ENCODE peak calls at places on chromosomes 3 and 15, in nine cellular contexts. One of them, this sample, is unnamed.

GRCh38 chr15:64897345-64897985 is 14.2 kb upstream of the ANKDD1A start:
- DNase-seq in progenitor cell of endocrine pancreas: no peak
- DNase-seq in activated B cell treated with CpG ODN at 0.5 μM for 24 hours: no peak
- DNase-seq in fibroblast of lung: peak; percentile 77
- DNase-seq in endothelial cell: no peak
- DNase-seq in CD8-positive, alpha-beta T cell: no peak
- DNase-seq in GM12865: no peak
- DNase-seq in A549: no peak
- DNase-seq in body of pancreas: peak; percentile 28
- DNase-seq in this sample: no peak

GRCh38 chr15:81184188-81184587 is 12.5 kb upstream of the IL16 start:
- DNase-seq in fibroblast of lung: peak; percentile 47
- DNase-seq in endothelial cell: no peak
- DNase-seq in progenitor cell of endocrine pancreas: no peak
- DNase-seq in A549: no peak
- DNase-seq in CD8-positive, alpha-beta T cell: no peak
- DNase-seq in activated B cell treated with CpG ODN at 0.5 μM for 24 hours: no peak
- DNase-seq in GM12865: no peak
- DNase-seq in body of pancreas: no peak
- DNase-seq in this sample: no peak

GRCh38 chr15:62896969-62897486 is 145.5 kb upstream of the TPM1 start:
- DNase-seq in fibroblast of lung: peak; percentile 98
- DNase-seq in A549: peak; percentile 99
- DNase-seq in CD8-positive, alpha-beta T cell: no peak
- DNase-seq in progenitor cell of endocrine pancreas: no peak
- DNase-seq in body of pancreas: peak; percentile 93
- DNase-seq in activated B cell treated with CpG ODN at 0.5 μM for 24 hours: no peak
- DNase-seq in endothelial cell: no peak
- DNase-seq in GM12865: no peak
- DNase-seq in this sample: no peak

GRCh38 chr3:160830792-160831191 is 74.8 kb downstream of the PPM1L start:
- DNase-seq in GM12865: no peak
- DNase-seq in progenitor cell of endocrine pancreas: no peak
- DNase-seq in body of pancreas: no peak
- DNase-seq in A549: no peak
- DNase-seq in CD8-positive, alpha-beta T cell: no peak
- DNase-seq in fibroblast of lung: no peak
- DNase-seq in endothelial cell: no peak
- DNase-seq in activated B cell treated with CpG ODN at 0.5 μM for 24 hours: no peak
- DNase-seq in this sample: no peak

GRCh38 chr3:8931342-8931741 is 31.9 kb downstream of the RAD18 start:
- DNase-seq in CD8-positive, alpha-beta T cell: no peak
- DNase-seq in body of pancreas: no peak
- DNase-seq in endothelial cell: no peak
- DNase-seq in progenitor cell of endocrine pancreas: no peak
- DNase-seq in activated B cell treated with CpG ODN at 0.5 μM for 24 hours: no peak
- DNase-seq in A549: no peak
- DNase-seq in GM12865: no peak
- DNase-seq in fibroblast of lung: no peak
- DNase-seq in this sample: no peak

GRCh38 chr3:129234441-129234840 is 15.0 kb upstream of the COPG1 start:
- DNase-seq in CD8-positive, alpha-beta T cell: no peak
- DNase-seq in activated B cell treated with CpG ODN at 0.5 μM for 24 hours: no peak
- DNase-seq in endothelial cell: no peak
- DNase-seq in fibroblast of lung: no peak
- DNase-seq in progenitor cell of endocrine pancreas: no peak
- DNase-seq in A549: no peak
- DNase-seq in GM12865: no peak
- DNase-seq in body of pancreas: no peak
- DNase-seq in this sample: no peak

GRCh38 chr3:194387926-194388418 is 11.1 kb downstream of the GP5 start:
- DNase-seq in endothelial cell: no peak
- DNase-seq in progenitor cell of endocrine pancreas: no peak
- DNase-seq in GM12865: no peak
- DNase-seq in activated B cell treated with CpG ODN at 0.5 μM for 24 hours: no peak
- DNase-seq in body of pancreas: no peak
- DNase-seq in CD8-positive, alpha-beta T cell: no peak
- DNase-seq in A549: no peak
- DNase-seq in fibroblast of lung: no peak
- DNase-seq in this sample: no peak

GRCh38 chr3:189739396-189739795 is 108.2 kb downstream of the TP63 start:
- DNase-seq in CD8-positive, alpha-beta T cell: no peak
- DNase-seq in body of pancreas: no peak
- DNase-seq in A549: no peak
- DNase-seq in GM12865: no peak
- DNase-seq in progenitor cell of endocrine pancreas: no peak
- DNase-seq in endothelial cell: no peak
- DNase-seq in fibroblast of lung: no peak
- DNase-seq in activated B cell treated with CpG ODN at 0.5 μM for 24 hours: no peak
- DNase-seq in this sample: no peak

GRCh38 chr3:195059006-195059350 is 212.0 kb downstream of the XXYLT1 start:
- DNase-seq in activated B cell treated with CpG ODN at 0.5 μM for 24 hours: no peak
- DNase-seq in progenitor cell of endocrine pancreas: no peak
- DNase-seq in endothelial cell: no peak
- DNase-seq in GM12865: no peak
- DNase-seq in body of pancreas: no peak
- DNase-seq in A549: no peak
- DNase-seq in fibroblast of lung: no peak
- DNase-seq in CD8-positive, alpha-beta T cell: no peak
- DNase-seq in this sample: no peak

GRCh38 chr15:28990390-28990789 is 104.6 kb downstream of the APBA2 start:
- DNase-seq in A549: no peak
- DNase-seq in progenitor cell of endocrine pancreas: no peak
- DNase-seq in body of pancreas: no peak
- DNase-seq in CD8-positive, alpha-beta T cell: no peak
- DNase-seq in endothelial cell: no peak
- DNase-seq in activated B cell treated with CpG ODN at 0.5 μM for 24 hours: no peak
- DNase-seq in fibroblast of lung: no peak
- DNase-seq in GM12865: no peak
- DNase-seq in this sample: no peak

GRCh38 chr3:17443142-17443541 is 299.3 kb downstream of the TBC1D5 start:
- DNase-seq in progenitor cell of endocrine pancreas: no peak
- DNase-seq in A549: no peak
- DNase-seq in activated B cell treated with CpG ODN at 0.5 μM for 24 hours: no peak
- DNase-seq in endothelial cell: no peak
- DNase-seq in CD8-positive, alpha-beta T cell: no peak
- DNase-seq in GM12865: no peak
- DNase-seq in fibroblast of lung: no peak
- DNase-seq in body of pancreas: no peak
- DNase-seq in this sample: no peak

GRCh38 chr3:117019082-117019713 is 309.6 kb downstream of the TUSC7 start:
- DNase-seq in A549: peak; percentile 66
- DNase-seq in endothelial cell: peak; percentile 65
- DNase-seq in GM12865: peak; percentile 66
- DNase-seq in activated B cell treated with CpG ODN at 0.5 μM for 24 hours: no peak
- DNase-seq in progenitor cell of endocrine pancreas: peak; percentile 48
- DNase-seq in fibroblast of lung: peak; percentile 80
- DNase-seq in body of pancreas: peak; percentile 74
- DNase-seq in CD8-positive, alpha-beta T cell: no peak
- DNase-seq in this sample: peak; percentile 43

GRCh38 chr3:49903451-49904424 is at the start of gene MST1R:
- DNase-seq in endothelial cell: peak; percentile 70
- DNase-seq in GM12865: peak; percentile 82
- DNase-seq in fibroblast of lung: peak; percentile 12
- DNase-seq in activated B cell treated with CpG ODN at 0.5 μM for 24 hours: peak; percentile 80
- DNase-seq in body of pancreas: peak; percentile 96
- DNase-seq in progenitor cell of endocrine pancreas: peak; percentile 66
- DNase-seq in CD8-positive, alpha-beta T cell: peak; percentile 81
- DNase-seq in A549: peak; percentile 74
- DNase-seq in this sample: peak; percentile 93

GRCh38 chr15:64911317-64912186 is at the start of gene ANKDD1A:
- DNase-seq in CD8-positive, alpha-beta T cell: no peak
- DNase-seq in body of pancreas: peak; percentile 74
- DNase-seq in endothelial cell: peak; percentile 75
- DNase-seq in activated B cell treated with CpG ODN at 0.5 μM for 24 hours: peak; percentile 33
- DNase-seq in A549: peak; percentile 70
- DNase-seq in progenitor cell of endocrine pancreas: peak; percentile 54
- DNase-seq in fibroblast of lung: peak; percentile 28
- DNase-seq in GM12865: peak; percentile 66
- DNase-seq in this sample: peak; percentile 88

GRCh38 chr3:69784854-69785523 is 45.7 kb downstream of the MITF start:
- DNase-seq in progenitor cell of endocrine pancreas: no peak
- DNase-seq in fibroblast of lung: peak; percentile 82
- DNase-seq in activated B cell treated with CpG ODN at 0.5 μM for 24 hours: no peak
- DNase-seq in body of pancreas: peak; percentile 22
- DNase-seq in GM12865: no peak
- DNase-seq in CD8-positive, alpha-beta T cell: no peak
- DNase-seq in endothelial cell: no peak
- DNase-seq in A549: peak; percentile 60
- DNase-seq in this sample: no peak

GRCh38 chr15:39654308-39654707 is 73.4 kb downstream of the THBS1 start:
- DNase-seq in endothelial cell: no peak
- DNase-seq in GM12865: no peak
- DNase-seq in progenitor cell of endocrine pancreas: no peak
- DNase-seq in fibroblast of lung: no peak
- DNase-seq in A549: no peak
- DNase-seq in CD8-positive, alpha-beta T cell: no peak
- DNase-seq in body of pancreas: no peak
- DNase-seq in activated B cell treated with CpG ODN at 0.5 μM for 24 hours: no peak
- DNase-seq in this sample: no peak

GRCh38 chr3:133301194-133301593 is 98.7 kb upstream of the BFSP2 start:
- DNase-seq in fibroblast of lung: peak; percentile 25
- DNase-seq in activated B cell treated with CpG ODN at 0.5 μM for 24 hours: no peak
- DNase-seq in progenitor cell of endocrine pancreas: no peak
- DNase-seq in A549: no peak
- DNase-seq in CD8-positive, alpha-beta T cell: no peak
- DNase-seq in GM12865: no peak
- DNase-seq in endothelial cell: no peak
- DNase-seq in body of pancreas: no peak
- DNase-seq in this sample: no peak

GRCh38 chr3:138600341-138600740 is 6.3 kb upstream of the CEP70 start:
- DNase-seq in fibroblast of lung: no peak
- DNase-seq in GM12865: no peak
- DNase-seq in body of pancreas: no peak
- DNase-seq in CD8-positive, alpha-beta T cell: no peak
- DNase-seq in endothelial cell: no peak
- DNase-seq in activated B cell treated with CpG ODN at 0.5 μM for 24 hours: no peak
- DNase-seq in A549: no peak
- DNase-seq in progenitor cell of endocrine pancreas: no peak
- DNase-seq in this sample: no peak

GRCh38 chr3:164641071-164641470 is 437.2 kb downstream of the SI start:
- DNase-seq in GM12865: no peak
- DNase-seq in activated B cell treated with CpG ODN at 0.5 μM for 24 hours: no peak
- DNase-seq in A549: no peak
- DNase-seq in fibroblast of lung: no peak
- DNase-seq in endothelial cell: no peak
- DNase-seq in body of pancreas: no peak
- DNase-seq in CD8-positive, alpha-beta T cell: no peak
- DNase-seq in progenitor cell of endocrine pancreas: no peak
- DNase-seq in this sample: no peak

GRCh38 chr3:134640872-134641470 is 9.9 kb downstream of the KY start:
- DNase-seq in progenitor cell of endocrine pancreas: no peak
- DNase-seq in activated B cell treated with CpG ODN at 0.5 μM for 24 hours: no peak
- DNase-seq in GM12865: peak; percentile 46
- DNase-seq in CD8-positive, alpha-beta T cell: no peak
- DNase-seq in endothelial cell: peak; percentile 49
- DNase-seq in A549: peak; percentile 29
- DNase-seq in fibroblast of lung: peak; percentile 42
- DNase-seq in body of pancreas: no peak
- DNase-seq in this sample: peak; percentile 52
- TF ChIP-seq CTCF in progenitor cell of endocrine pancreas: peak; percentile 67
- TF ChIP-seq CTCF in activated B cell treated with CpG ODN at 0.5 μM for 24 hours: no peak
- TF ChIP-seq CTCF in GM12865: peak; percentile 44
- TF ChIP-seq CTCF in CD8-positive, alpha-beta T cell: no peak
- TF ChIP-seq CTCF in endothelial cell: peak; percentile 26
- TF ChIP-seq CTCF in A549: peak; percentile 27
- TF ChIP-seq CTCF in fibroblast of lung: peak; percentile 57
- TF ChIP-seq CTCF in body of pancreas: no peak
- TF ChIP-seq CTCF in this sample: peak; percentile 37

DNA sequence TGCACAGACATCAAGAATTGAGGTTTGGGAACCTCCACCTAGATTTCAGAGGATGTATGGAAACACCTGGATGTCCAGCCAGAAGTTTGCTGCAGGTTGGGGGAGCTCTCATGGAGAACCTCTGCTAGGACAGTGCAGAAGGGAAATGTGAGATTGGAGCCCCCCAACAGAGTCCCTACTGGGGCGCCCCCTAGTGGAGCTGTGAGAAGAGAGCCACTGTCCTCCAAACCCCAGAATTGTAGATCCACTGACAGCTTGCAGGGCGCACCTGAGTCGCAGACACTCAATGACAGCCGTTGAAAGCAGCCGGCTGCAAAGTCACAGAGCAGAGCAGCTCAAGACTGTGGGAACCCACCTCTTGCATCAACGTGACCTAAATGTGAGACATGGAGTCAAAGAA is 34.6 kb upstream of the EPHA6 start:
- DNase-seq in GM12865: no peak
- DNase-seq in progenitor cell of endocrine pancreas: no peak
- DNase-seq in fibroblast of lung: no peak
- DNase-seq in endothelial cell: no peak
- DNase-seq in A549: no peak
- DNase-seq in activated B cell treated with CpG ODN at 0.5 μM for 24 hours: no peak
- DNase-seq in CD8-positive, alpha-beta T cell: no peak
- DNase-seq in body of pancreas: no peak
- DNase-seq in this sample: no peak
- TF ChIP-seq CTCF in GM12865: no peak
- TF ChIP-seq CTCF in progenitor cell of endocrine pancreas: no peak
- TF ChIP-seq CTCF in fibroblast of lung: no peak
- TF ChIP-seq CTCF in endothelial cell: peak; percentile 41
- TF ChIP-seq CTCF in A549: no peak
- TF ChIP-seq CTCF in activated B cell treated with CpG ODN at 0.5 μM for 24 hours: no peak
- TF ChIP-seq CTCF in CD8-positive, alpha-beta T cell: no peak
- TF ChIP-seq CTCF in body of pancreas: no peak
- TF ChIP-seq CTCF in this sample: peak; percentile 28

GRCh38 chr3:93906245-93906644 is 67.5 kb downstream of the PROS1 start:
- DNase-seq in endothelial cell: no peak
- DNase-seq in GM12865: no peak
- DNase-seq in fibroblast of lung: no peak
- DNase-seq in body of pancreas: no peak
- DNase-seq in A549: no peak
- DNase-seq in activated B cell treated with CpG ODN at 0.5 μM for 24 hours: no peak
- DNase-seq in CD8-positive, alpha-beta T cell: no peak
- DNase-seq in progenitor cell of endocrine pancreas: no peak
- DNase-seq in this sample: no peak
- TF ChIP-seq CTCF in endothelial cell: no peak
- TF ChIP-seq CTCF in GM12865: no peak
- TF ChIP-seq CTCF in fibroblast of lung: no peak
- TF ChIP-seq CTCF in body of pancreas: no peak
- TF ChIP-seq CTCF in A549: no peak
- TF ChIP-seq CTCF in activated B cell treated with CpG ODN at 0.5 μM for 24 hours: no peak
- TF ChIP-seq CTCF in CD8-positive, alpha-beta T cell: no peak
- TF ChIP-seq CTCF in progenitor cell of endocrine pancreas: no peak
- TF ChIP-seq CTCF in this sample: no peak

DNA sequence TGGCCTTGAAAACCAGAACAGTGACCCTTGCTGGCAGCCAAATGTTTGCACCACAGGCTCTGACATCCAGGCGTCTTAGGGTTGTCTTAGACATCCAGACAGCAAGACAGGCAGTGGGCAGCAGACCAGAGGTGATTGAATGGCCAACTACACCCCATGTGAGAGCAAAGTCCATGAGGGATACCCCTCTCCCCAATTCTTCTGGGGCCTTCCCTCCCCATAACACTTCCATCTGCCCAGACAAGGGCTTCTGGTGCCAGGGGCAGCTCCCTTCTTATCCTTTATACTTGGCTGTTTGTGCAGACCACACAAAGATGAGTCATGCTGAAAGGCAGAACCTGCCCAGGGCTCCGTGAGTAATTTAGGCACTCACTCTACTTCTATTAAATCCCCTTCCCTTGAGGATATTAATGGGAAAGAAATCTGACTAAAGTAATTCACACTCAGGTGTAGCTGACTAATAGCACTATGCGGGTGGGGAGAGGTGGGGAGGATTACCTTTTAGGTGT is 257.9 kb downstream of the UACA start:
- DNase-seq in CD8-positive, alpha-beta T cell: no peak
- DNase-seq in endothelial cell: no peak
- DNase-seq in progenitor cell of endocrine pancreas: no peak
- DNase-seq in activated B cell treated with CpG ODN at 0.5 μM for 24 hours: no peak
- DNase-seq in A549: peak; percentile 91
- DNase-seq in body of pancreas: no peak
- DNase-seq in GM12865: peak; percentile 66
- DNase-seq in fibroblast of lung: peak; percentile 74
- DNase-seq in this sample: no peak
- TF ChIP-seq CTCF in CD8-positive, alpha-beta T cell: no peak
- TF ChIP-seq CTCF in endothelial cell: no peak
- TF ChIP-seq CTCF in progenitor cell of endocrine pancreas: no peak
- TF ChIP-seq CTCF in activated B cell treated with CpG ODN at 0.5 μM for 24 hours: no peak
- TF ChIP-seq CTCF in A549: no peak
- TF ChIP-seq CTCF in body of pancreas: no peak
- TF ChIP-seq CTCF in GM12865: no peak
- TF ChIP-seq CTCF in fibroblast of lung: no peak
- TF ChIP-seq CTCF in this sample: no peak

This sample was measured in GM13977.